ENCODE peak calls at places on chromosome 22, in eight cellular contexts. M is progenitor cell of endocrine pancreas; K is kidney epithelial cell; J is mesenteric fat pad; T is stimulated activated CD4-positive, alpha-beta T cell treated with anti-CD3 and anti-CD28 coated beads, Interleukin-4, amount 100 ng/mL, for 48 hours; B is cardiac fibroblast; L is neuronal stem cell; Z is effector memory CD8-positive, alpha-beta T cell. O is an unnamed sample.
A peak's percentile ranks its signal among the peaks of the same experiment; 100 is the strongest.

GRCh38 chr22:47369431-47370015 is 607.1 kb downstream of the TBC1D22A start:
- DNase-seq in M (no peak), K (no peak), J (peak; percentile 49), T (no peak), B (no peak), L (no peak), Z (no peak), O (peak; percentile 17)

GRCh38 chr22:46003271-46004091 is 26.5 kb upstream of the WNT7B start:
- DNase-seq in M (no peak), K (no peak), J (no peak), T (no peak), B (no peak), L (no peak), Z (no peak), O (no peak)

GRCh38 chr22:39353346-39353745 is 3.6 kb downstream of the SYNGR1 start:
- DNase-seq in M (no peak), K (no peak), J (no peak), T (no peak), B (peak; percentile 31), L (no peak), Z (no peak), O (no peak)

GRCh38 chr22:37503850-37504249 is 15.4 kb downstream of the CARD10 start:
- DNase-seq in M (no peak), K (no peak), J (no peak), T (no peak), B (no peak), L (no peak), Z (no peak), O (no peak)

GRCh38 chr22:22880645-22881044 is 7.0 kb upstream of the IGLL5 start:
- DNase-seq in M (no peak), K (no peak), J (peak; percentile 67), T (no peak), B (no peak), L (no peak), Z (no peak), O (no peak)

GRCh38 chr22:47757741-47758140 is 995.3 kb downstream of the TBC1D22A start:
- DNase-seq in M (no peak), K (no peak), J (no peak), T (no peak), B (no peak), L (no peak), Z (no peak), O (no peak)

GRCh38 chr22:29306830-29307657 is 594 bp downstream of the GAS2L1 start:
- DNase-seq in M (peak; percentile 67), K (no peak), J (peak; percentile 89), T (peak; percentile 32), B (peak; percentile 70), L (peak; percentile 83), Z (no peak), O (peak; percentile 84)

GRCh38 chr22:50436134-50436830 is 38.6 kb downstream of the SBF1 start:
- DNase-seq in M (no peak), K (no peak), J (no peak), T (no peak), B (no peak), L (no peak), Z (no peak), O (no peak)

GRCh38 chr22:45285431-45286058 is 796 bp downstream of the UPK3A start:
- DNase-seq in M (peak; percentile 25), K (no peak), J (no peak), T (no peak), B (no peak), L (no peak), Z (no peak), O (no peak)

GRCh38 chr22:50418624-50419023 is 56.2 kb downstream of the SBF1 start:
- DNase-seq in M (no peak), K (no peak), J (no peak), T (no peak), B (no peak), L (no peak), Z (no peak), O (no peak)

O was measured in mesothelial cell of epicardium.